ENCODE peak calls at places on chromosome 22, in nine cellular contexts. B is astrocyte of the cerebellum; R is nephron progenitor cell; Q is body of pancreas; F is T follicular helper cell; C is activated CD4-positive, alpha-beta T cell treated with anti-CD3 and anti-CD28 coated beads, Interleukin-2, amount 50 U/mL, for 48 hours; G is 8988T; U is activated naive CD8-positive, alpha-beta T cell treated with anti-CD3 and anti-CD28 coated beads, Interleukin-2, amount 50 U/mL, for 24 hours; E is left lung. V is an unnamed sample.

GRCh38 chr22:48896766-48897637 is 930.7 kb downstream of the BRD1 start:
- DNase-seq in B (no peak), R (no peak), Q (no peak), F (no peak), C (no peak), G (no peak), U (no peak), E (peak; percentile 73), V (no peak)

GRCh38 chr22:46830001-46830715 is 67.7 kb downstream of the TBC1D22A start:
- DNase-seq in B (peak; percentile 60), R (no peak), Q (peak; percentile 64), F (no peak), C (no peak), G (no peak), U (no peak), E (peak; percentile 60), V (no peak)

GRCh38 chr22:29032584-29032983 is 29.0 kb downstream of the C22orf31 start:
- DNase-seq in B (no peak), R (no peak), Q (peak; percentile 66), F (no peak), C (no peak), G (no peak), U (no peak), E (no peak), V (no peak)

GRCh38 chr22:18947905-18948304 is 11.8 kb upstream of the PRODH start:
- DNase-seq in B (no peak), R (peak; percentile 2), Q (no peak), F (no peak), C (no peak), G (no peak), U (no peak), E (peak; percentile 61), V (no peak)

GRCh38 chr22:20268350-20269012 is 363 bp upstream of the RTN4R start:
- DNase-seq in B (no peak), R (peak; percentile 83), Q (peak; percentile 65), F (peak; percentile 27), C (peak; percentile 65), G (no peak), U (peak; percentile 73), E (peak; percentile 90), V (no peak)

GRCh38 chr22:20783300-20783673 is 9.4 kb downstream of the SERPIND1 start:
- DNase-seq in B (no peak), R (no peak), Q (no peak), F (no peak), C (no peak), G (no peak), U (no peak), E (no peak), V (no peak)

GRCh38 chr22:48567213-48567975 is 1260.3 kb downstream of the BRD1 start:
- DNase-seq in B (no peak), R (no peak), Q (no peak), F (no peak), C (no peak), G (no peak), U (no peak), E (peak; percentile 65), V (no peak)

GRCh38 chr22:39655736-39656285 is 85.3 kb downstream of the CACNA1I start:
- DNase-seq in B (no peak), R (no peak), Q (no peak), F (no peak), C (no peak), G (no peak), U (no peak), E (no peak), V (no peak)

GRCh38 chr22:44894782-44895181 is 115.0 kb downstream of the PHF21B start:
- DNase-seq in B (no peak), R (no peak), Q (no peak), F (no peak), C (no peak), G (no peak), U (no peak), E (no peak), V (no peak)

GRCh38 chr22:50464451-50464850 is 10.4 kb downstream of the SBF1 start:
- DNase-seq in B (no peak), R (no peak), Q (no peak), F (no peak), C (no peak), G (no peak), U (no peak), E (no peak), V (no peak)

GRCh38 chr22:42682113-42682851 is 33.1 kb upstream of the CYB5R3 start:
- DNase-seq in B (no peak), R (no peak), Q (no peak), F (no peak), C (no peak), G (no peak), U (no peak), E (no peak), V (no peak)

GRCh38 chr22:30925667-30926066 is 42.9 kb downstream of the MORC2 start:
- DNase-seq in B (no peak), R (no peak), Q (no peak), F (no peak), C (no peak), G (no peak), U (no peak), E (no peak), V (no peak)

GRCh38 chr22:30087611-30088010 is 7.3 kb downstream of the HORMAD2 start:
- DNase-seq in B (no peak), R (no peak), Q (no peak), F (no peak), C (no peak), G (no peak), U (no peak), E (no peak), V (no peak)

GRCh38 chr22:29300807-29301601 is 5.4 kb upstream of the GAS2L1 start:
- DNase-seq in B (no peak), R (no peak), Q (no peak), F (no peak), C (no peak), G (no peak), U (no peak), E (no peak), V (no peak)

GRCh38 chr22:48367731-48368130 is 1459.9 kb downstream of the BRD1 start:
- DNase-seq in B (no peak), R (no peak), Q (no peak), F (no peak), C (no peak), G (no peak), U (no peak), E (no peak), V (no peak)

GRCh38 chr22:23131931-23132330 is 9.9 kb downstream of the RSPH14 start:
- DNase-seq in B (no peak), R (no peak), Q (no peak), F (no peak), C (no peak), G (no peak), U (no peak), E (no peak), V (no peak)

GRCh38 chr22:29879738-29880137 is 3.2 kb upstream of the MTMR3 start:
- DNase-seq in B (no peak), R (no peak), Q (no peak), F (no peak), C (peak; percentile 7), G (no peak), U (peak; percentile 7), E (no peak), V (no peak)

GRCh38 chr22:45262931-45263789 is 21.6 kb upstream of the UPK3A start:
- DNase-seq in B (no peak), R (no peak), Q (peak; percentile 59), F (no peak), C (no peak), G (no peak), U (peak; percentile 38), E (peak; percentile 48), V (no peak)